ENCODE peak calls at places on chromosomes 12 and 14, in seven cellular contexts. Z is tibial nerve, K is NT2/D1, Y is uterus, E is PC-3, G is endodermal cell, N is heart right ventricle. P is an unnamed sample.

GRCh38 chr12:76863005-76863670 is 15.7 kb downstream of the CSRP2 start:
- DNase-seq in Z (no peak), K (no peak), Y (no peak), E (no peak), G (no peak), N (no peak), P (no peak)

GRCh38 chr14:56112781-56113180 is 5.4 kb upstream of the PELI2 start:
- DNase-seq in Z (no peak), K (no peak), Y (no peak), E (no peak), G (no peak), N (no peak), P (no peak)

GRCh38 chr12:6700646-6701051 is at the start of gene PIANP:
- DNase-seq in Z (no peak), K (no peak), Y (peak), E (no peak), G (peak), N (no peak), P (no peak)

GRCh38 chr12:726281-727140 is 25.9 kb upstream of the WNK1 start:
- DNase-seq in Z (no peak), K (no peak), Y (no peak), E (peak), G (no peak), N (no peak), P (peak)

GRCh38 chr12:122062832-122063690 is 15.5 kb upstream of the MLXIP start:
- DNase-seq in Z (no peak), K (no peak), Y (peak), E (peak), G (peak), N (peak), P (peak)

GRCh38 chr12:119601877-119602536 is 8.4 kb downstream of the TMEM233 start:
- DNase-seq in Z (no peak), K (no peak), Y (no peak), E (no peak), G (no peak), N (no peak), P (no peak)

GRCh38 chr12:27965411-27965810 is 7.1 kb downstream of the PTHLH start:
- DNase-seq in Z (no peak), K (no peak), Y (no peak), E (peak), G (no peak), N (no peak), P (no peak)

GRCh38 chr14:55458800-55459577 is 18.6 kb upstream of the TBPL2 start:
- DNase-seq in Z (no peak), K (no peak), Y (no peak), E (peak), G (no peak), N (no peak), P (peak)

GRCh38 chr14:95211721-95212504 is 54.6 kb upstream of the DICER1 start:
- DNase-seq in Z (no peak), K (no peak), Y (no peak), E (no peak), G (no peak), N (no peak), P (no peak)

GRCh38 chr14:106174206-106174605 is 647.8 kb downstream of the TMEM121 start:
- DNase-seq in Z (no peak), K (no peak), Y (no peak), E (no peak), G (no peak), N (no peak), P (no peak)

GRCh38 chr12:39227218-39227617 is 215.7 kb downstream of the KIF21A start:
- DNase-seq in Z (no peak), K (no peak), Y (no peak), E (no peak), G (no peak), N (no peak), P (no peak)

GRCh38 chr12:122460061-122460460 is 37.6 kb upstream of the CLIP1 start:
- DNase-seq in Z (no peak), K (no peak), Y (peak), E (no peak), G (no peak), N (no peak), P (no peak)

GRCh38 chr12:124837958-124838803 is 25.5 kb downstream of the SCARB1 start:
- DNase-seq in Z (peak), K (no peak), Y (peak), E (peak), G (peak), N (peak), P (no peak)

GRCh38 chr14:62126885-62127478 is 364.8 kb downstream of the SNAPC1 start:
- DNase-seq in Z (no peak), K (peak), Y (no peak), E (peak), G (no peak), N (peak), P (peak)

GRCh38 chr12:67742461-67742860 is 93.9 kb downstream of the DYRK2 start:
- DNase-seq in Z (no peak), K (no peak), Y (no peak), E (no peak), G (no peak), N (no peak), P (no peak)

GRCh38 chr12:12592930-12593329 is 18.7 kb upstream of the CREBL2 start:
- DNase-seq in Z (no peak), K (no peak), Y (no peak), E (peak), G (no peak), N (no peak), P (no peak)

GRCh38 chr12:87368259-87368658 is 660.9 kb downstream of the C12orf50 start:
- DNase-seq in Z (no peak), K (no peak), Y (no peak), E (no peak), G (no peak), N (no peak), P (no peak)

DNA sequence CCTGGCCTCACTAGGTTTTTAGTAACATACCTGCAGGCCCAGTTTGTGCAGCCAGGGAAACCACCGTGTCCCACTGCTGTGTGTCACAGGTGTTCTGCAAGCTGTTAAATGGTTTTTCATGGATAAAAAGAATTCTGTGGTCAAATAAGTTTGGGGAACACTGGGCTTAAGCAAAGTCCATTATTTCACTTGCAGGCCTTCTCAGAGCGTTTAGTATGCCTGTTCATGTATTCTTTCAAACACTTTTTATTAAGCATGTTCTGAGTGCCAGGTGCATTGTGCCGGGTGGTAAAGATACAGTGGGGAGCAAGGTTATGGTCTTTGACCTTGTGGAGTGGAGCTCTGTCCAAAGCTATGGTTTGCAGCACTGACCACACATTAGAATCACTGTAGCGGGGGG is 7.4 kb downstream of the RNFT2 start:
- DNase-seq in Z (no peak), K (no peak), Y (no peak), E (no peak), G (no peak), N (no peak), P (no peak)
- H3K4me3 ChIP-seq in Z (no peak), K (no peak), Y (no peak), E (no peak), G (no peak), N (no peak), P (no peak)

GRCh38 chr14:102086972-102087761 is at the start of gene HSP90AA1:
- DNase-seq in Z (peak), K (peak), Y (peak), E (peak), G (peak), N (peak), P (peak)

GRCh38 chr14:102086346-102086971 is 385 bp downstream of the HSP90AA1 start:
- DNase-seq in Z (no peak), K (no peak), Y (peak), E (peak), G (peak), N (peak), P (no peak)

GRCh38 chr14:102087762-102088011 is 843 bp upstream of the HSP90AA1 start:
- DNase-seq in Z (no peak), K (no peak), Y (no peak), E (no peak), G (no peak), N (no peak), P (no peak)

GRCh38 chr14:102085503-102085902 is 1.3 kb downstream of the HSP90AA1 start:
- DNase-seq in Z (no peak), K (no peak), Y (no peak), E (peak), G (no peak), N (no peak), P (peak)

GRCh38 chr14:102084931-102085330 is 1.9 kb downstream of the HSP90AA1 start:
- DNase-seq in Z (no peak), K (no peak), Y (no peak), E (peak), G (no peak), N (no peak), P (peak)
- H3K4me3 ChIP-seq in Z (no peak), K (peak), Y (no peak), E (peak), G (peak), N (peak), P (peak)

GRCh38 chr14:53951661-53952265 is 4.9 kb downstream of the BMP4 start:
- DNase-seq in Z (no peak), K (no peak), Y (no peak), E (peak), G (peak), N (no peak), P (no peak)
- H3K4me3 ChIP-seq in Z (peak), K (peak), Y (peak), E (peak), G (peak), N (peak), P (no peak)

GRCh38 chr14:103549361-103550311 is 12.8 kb downstream of the BAG5 start:
- DNase-seq in Z (no peak), K (no peak), Y (peak), E (no peak), G (no peak), N (peak), P (no peak)

GRCh38 chr14:103548463-103549351 is 13.8 kb downstream of the BAG5 start:
- DNase-seq in Z (no peak), K (no peak), Y (no peak), E (no peak), G (no peak), N (no peak), P (no peak)

GRCh38 chr14:103552011-103552797 is 10.3 kb downstream of the BAG5 start:
- DNase-seq in Z (no peak), K (no peak), Y (peak), E (peak), G (no peak), N (no peak), P (no peak)

GRCh38 chr14:103551338-103551762 is 11.1 kb downstream of the BAG5 start:
- DNase-seq in Z (no peak), K (no peak), Y (peak), E (no peak), G (no peak), N (no peak), P (no peak)

GRCh38 chr14:103550451-103551337 is 11.8 kb downstream of the BAG5 start:
- DNase-seq in Z (no peak), K (no peak), Y (peak), E (no peak), G (no peak), N (no peak), P (no peak)
- H3K4me3 ChIP-seq in Z (no peak), K (no peak), Y (no peak), E (no peak), G (no peak), N (peak), P (no peak)

DNA sequence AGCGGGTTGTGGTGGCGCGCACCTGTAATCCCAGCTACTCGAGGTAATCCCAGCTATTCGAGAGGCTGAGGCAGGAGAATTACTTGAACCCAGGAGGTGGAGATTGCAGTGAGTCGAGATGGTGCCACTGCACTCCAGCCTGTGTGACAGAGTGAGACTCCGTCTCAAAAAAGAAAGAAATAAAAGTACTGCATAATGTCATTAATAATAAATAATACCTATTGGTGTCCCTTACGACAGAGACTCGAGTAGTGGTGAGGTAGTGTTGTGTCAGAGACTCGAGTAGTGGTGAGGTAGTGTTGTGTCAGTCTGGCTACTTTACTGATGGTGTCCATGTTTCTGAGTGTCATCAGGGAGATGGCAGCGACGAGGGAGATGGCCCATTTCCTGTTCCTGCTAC is 1.3 kb downstream of the GLS2 start:
- DNase-seq in Z (no peak), K (no peak), Y (no peak), E (no peak), G (no peak), N (no peak), P (no peak)
- H3K4me3 ChIP-seq in Z (no peak), K (no peak), Y (no peak), E (no peak), G (no peak), N (no peak), P (no peak)

P was measured in HL-60.